ENCODE peak calls at places on chromosomes 1 and 21, in nine cellular contexts. C, L, I, J, S, G, Q, D and X are unnamed samples. For H3K4me1, the result is how much of the 10 kb centered on the place peaks cover.

GRCh38 chr1:87805661-87806376 is 477.1 kb downstream of the LMO4 start:
- DNase-seq in C (peak), L (no peak), I (no peak), J (no peak), S (peak), G (no peak), Q (no peak), D (no peak), X (no peak)

GRCh38 chr1:172540635-172541034 is 7.7 kb downstream of the SUCO start:
- DNase-seq in C (no peak), L (no peak), I (no peak), J (no peak), S (no peak), G (no peak), Q (no peak), D (no peak), X (no peak)

GRCh38 chr1:218466341-218467010 is 121.3 kb downstream of the TGFB2 start:
- DNase-seq in C (no peak), L (no peak), I (no peak), J (no peak), S (no peak), G (no peak), Q (no peak), D (no peak), X (no peak)

GRCh38 chr21:15682182-15682895 is 47.4 kb upstream of the USP25 start:
- DNase-seq in C (peak), L (no peak), I (no peak), J (no peak), S (no peak), G (no peak), Q (peak), D (no peak), X (no peak)

GRCh38 chr1:152036316-152037216 is at the start of gene S100A11:
- DNase-seq in C (peak), L (peak), I (peak), J (peak), S (peak), G (peak), Q (peak), D (peak), X (peak)

GRCh38 chr1:43786975-43787374 is 79.6 kb downstream of the ST3GAL3 start:
- DNase-seq in C (no peak), L (no peak), I (peak), J (no peak), S (peak), G (peak), Q (no peak), D (no peak), X (no peak)

GRCh38 chr1:201589186-201589585 is 50.3 kb downstream of the NAV1 start:
- DNase-seq in C (no peak), L (no peak), I (no peak), J (no peak), S (no peak), G (no peak), Q (no peak), D (no peak), X (no peak)

GRCh38 chr1:237884237-237884636 is 6.5 kb downstream of the ZP4 start:
- DNase-seq in C (no peak), L (no peak), I (no peak), J (no peak), S (no peak), G (no peak), Q (no peak), D (no peak), X (no peak)

GRCh38 chr21:41425954-41426655 is at the start of gene MX1:
- DNase-seq in C (peak), L (peak), I (peak), J (peak), S (peak), G (peak), Q (peak), D (peak), X (no peak)

GRCh38 chr1:112533029-112533428 is 24.3 kb downstream of the WNT2B start:
- DNase-seq in C (no peak), L (no peak), I (no peak), J (no peak), S (no peak), G (no peak), Q (no peak), D (no peak), X (no peak)

GRCh38 chr1:211485480-211485857 is 6.5 kb downstream of the RD3 start:
- DNase-seq in C (no peak), L (no peak), I (no peak), J (no peak), S (no peak), G (no peak), Q (no peak), D (no peak), X (no peak)

GRCh38 chr21:33682992-33683627 is 40.8 kb downstream of the ITSN1 start:
- DNase-seq in C (peak), L (no peak), I (no peak), J (no peak), S (peak), G (no peak), Q (no peak), D (no peak), X (no peak)

GRCh38 chr1:218557731-218558130 is 212.6 kb downstream of the TGFB2 start:
- DNase-seq in C (peak), L (no peak), I (no peak), J (peak), S (no peak), G (no peak), Q (no peak), D (no peak), X (no peak)

GRCh38 chr1:154157520-154158306 is 2.8 kb upstream of the NUP210L start:
- DNase-seq in C (peak), L (no peak), I (no peak), J (no peak), S (peak), G (no peak), Q (peak), D (no peak), X (no peak)

GRCh38 chr21:27024316-27024715 is 57.4 kb upstream of the ADAMTS5 start:
- DNase-seq in C (no peak), L (no peak), I (no peak), J (no peak), S (no peak), G (no peak), Q (no peak), D (no peak), X (no peak)

GRCh38 chr21:39020751-39021474 is 162.3 kb downstream of the PSMG1 start:
- DNase-seq in C (peak), L (peak), I (peak), J (peak), S (peak), G (no peak), Q (no peak), D (no peak), X (no peak)

GRCh38 chr1:166200743-166201142 is 33.9 kb upstream of the FAM78B start:
- DNase-seq in C (no peak), L (no peak), I (no peak), J (no peak), S (no peak), G (no peak), Q (no peak), D (no peak), X (no peak)

GRCh38 chr1:36161656-36162531 is 5.9 kb downstream of the MAP7D1 start:
- DNase-seq in C (no peak), L (peak), I (peak), J (no peak), S (no peak), G (peak), Q (peak), D (no peak), X (no peak)

DNA sequence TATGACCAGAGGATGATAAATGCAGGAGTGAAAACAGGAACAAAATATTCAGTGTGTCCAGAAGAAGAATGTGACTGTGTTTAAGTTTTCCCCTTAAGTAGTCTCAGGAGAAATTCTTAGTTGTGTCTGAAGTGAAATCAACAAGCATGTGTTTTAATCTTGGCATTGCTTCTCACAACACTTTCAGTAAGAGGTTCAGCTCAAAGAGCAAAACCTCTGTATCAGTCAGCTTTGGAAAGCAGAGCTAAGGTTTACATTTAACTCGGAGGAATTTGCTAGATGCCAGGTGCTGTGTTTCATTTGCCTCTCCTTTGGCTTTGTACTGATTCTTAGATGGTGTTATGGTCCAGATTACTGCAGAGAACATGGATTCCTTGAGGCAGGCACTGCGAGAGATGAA is 28.6 kb downstream of the CC2D1B start:
- DNase-seq in C (no peak), L (no peak), I (no peak), J (no peak), S (no peak), G (no peak), Q (no peak), D (no peak), X (no peak)
- H3K4me1 ChIP-seq in C (under half), L (under half), I (under half), J (under half), S (under half), G (under half), Q (under half), D (under half), X (under half)

GRCh38 chr21:43916691-43917514 is 51.9 kb downstream of the AGPAT3 start:
- DNase-seq in C (no peak), L (peak), I (no peak), J (peak), S (no peak), G (no peak), Q (peak), D (no peak), X (no peak)

GRCh38 chr21:43918385-43918947 is 53.4 kb downstream of the AGPAT3 start:
- DNase-seq in C (no peak), L (peak), I (no peak), J (peak), S (no peak), G (peak), Q (no peak), D (no peak), X (no peak)

GRCh38 chr21:43919283-43919682 is 54.3 kb downstream of the AGPAT3 start:
- DNase-seq in C (no peak), L (no peak), I (no peak), J (no peak), S (no peak), G (no peak), Q (no peak), D (no peak), X (no peak)

GRCh38 chr21:43916076-43916475 is 51.1 kb downstream of the AGPAT3 start:
- DNase-seq in C (no peak), L (no peak), I (no peak), J (peak), S (no peak), G (no peak), Q (no peak), D (no peak), X (no peak)

GRCh38 chr21:43917515-43918384 is 52.7 kb downstream of the AGPAT3 start:
- DNase-seq in C (no peak), L (peak), I (peak), J (peak), S (no peak), G (no peak), Q (peak), D (no peak), X (no peak)
- H3K4me3 ChIP-seq in C (no peak), L (peak), I (no peak), J (no peak), S (no peak), G (peak), Q (peak), D (no peak), X (peak)

GRCh38 chr1:25023826-25024225 is 93.8 kb upstream of the RUNX3 start:
- DNase-seq in C (no peak), L (no peak), I (no peak), J (no peak), S (no peak), G (no peak), Q (no peak), D (no peak), X (no peak)

GRCh38 chr1:25021586-25022215 is 91.6 kb upstream of the RUNX3 start:
- DNase-seq in C (no peak), L (no peak), I (no peak), J (no peak), S (no peak), G (no peak), Q (no peak), D (no peak), X (no peak)

GRCh38 chr1:25020851-25021585 is 90.9 kb upstream of the RUNX3 start:
- DNase-seq in C (no peak), L (no peak), I (no peak), J (no peak), S (no peak), G (no peak), Q (no peak), D (no peak), X (no peak)

GRCh38 chr1:25023190-25023578 is 93.1 kb upstream of the RUNX3 start:
- DNase-seq in C (no peak), L (no peak), I (no peak), J (no peak), S (no peak), G (no peak), Q (no peak), D (no peak), X (no peak)

DNA sequence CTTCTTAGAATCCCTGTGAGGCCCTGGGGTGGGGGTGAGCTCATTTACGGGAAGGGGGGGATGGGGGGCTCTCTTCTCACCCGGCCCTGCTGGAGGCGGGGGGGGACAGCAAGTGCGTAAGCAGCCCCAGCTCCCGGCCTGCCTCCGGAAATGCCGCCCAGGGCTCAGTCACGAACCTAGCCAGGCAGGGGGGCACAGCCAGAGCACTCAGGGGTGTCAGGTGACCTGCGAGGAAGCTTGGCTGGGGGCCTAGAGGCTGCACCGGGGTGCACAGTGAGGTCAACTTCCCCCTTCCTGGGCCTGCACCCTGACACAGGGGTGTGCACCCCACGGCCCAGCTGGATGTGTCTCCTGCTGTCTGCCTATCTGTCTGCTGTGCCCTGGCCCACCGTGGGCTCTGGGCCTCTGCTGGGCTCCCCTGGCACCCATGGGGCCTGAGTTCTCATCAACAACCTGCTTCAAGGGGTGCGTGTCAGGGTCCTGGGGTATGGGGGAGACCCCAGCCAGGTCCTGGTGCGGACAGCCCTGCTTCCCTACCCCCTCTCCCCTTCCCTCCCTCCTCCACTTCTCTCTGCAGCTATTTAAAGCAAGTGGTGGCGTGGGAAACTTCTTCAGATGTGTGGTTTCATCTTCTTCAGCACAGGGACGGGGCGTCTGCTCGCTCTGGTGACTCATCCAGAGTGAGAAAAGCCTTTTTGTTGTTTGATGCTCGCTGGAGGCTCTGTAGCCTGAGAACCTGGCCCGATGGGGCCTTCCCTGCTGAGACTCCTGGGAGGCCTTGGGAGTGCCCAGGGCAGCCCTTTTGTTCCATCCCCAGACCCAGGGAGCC is 92.5 kb upstream of the RUNX3 start:
- DNase-seq in C (peak), L (peak), I (peak), J (no peak), S (no peak), G (peak), Q (peak), D (peak), X (peak)
- H3K4me1 ChIP-seq in C (under half), L (under half), I (under half), J (under half), S (under half), G (under half), Q (under half), D (under half), X (under half)

GRCh38 chr1:15760520-15761211 is 2.1 kb downstream of the FBLIM1 start:
- DNase-seq in C (no peak), L (no peak), I (peak), J (peak), S (no peak), G (no peak), Q (no peak), D (no peak), X (no peak)
- H3K4me3 ChIP-seq in C (peak), L (peak), I (no peak), J (peak), S (no peak), G (peak), Q (no peak), D (peak), X (peak)

DNA sequence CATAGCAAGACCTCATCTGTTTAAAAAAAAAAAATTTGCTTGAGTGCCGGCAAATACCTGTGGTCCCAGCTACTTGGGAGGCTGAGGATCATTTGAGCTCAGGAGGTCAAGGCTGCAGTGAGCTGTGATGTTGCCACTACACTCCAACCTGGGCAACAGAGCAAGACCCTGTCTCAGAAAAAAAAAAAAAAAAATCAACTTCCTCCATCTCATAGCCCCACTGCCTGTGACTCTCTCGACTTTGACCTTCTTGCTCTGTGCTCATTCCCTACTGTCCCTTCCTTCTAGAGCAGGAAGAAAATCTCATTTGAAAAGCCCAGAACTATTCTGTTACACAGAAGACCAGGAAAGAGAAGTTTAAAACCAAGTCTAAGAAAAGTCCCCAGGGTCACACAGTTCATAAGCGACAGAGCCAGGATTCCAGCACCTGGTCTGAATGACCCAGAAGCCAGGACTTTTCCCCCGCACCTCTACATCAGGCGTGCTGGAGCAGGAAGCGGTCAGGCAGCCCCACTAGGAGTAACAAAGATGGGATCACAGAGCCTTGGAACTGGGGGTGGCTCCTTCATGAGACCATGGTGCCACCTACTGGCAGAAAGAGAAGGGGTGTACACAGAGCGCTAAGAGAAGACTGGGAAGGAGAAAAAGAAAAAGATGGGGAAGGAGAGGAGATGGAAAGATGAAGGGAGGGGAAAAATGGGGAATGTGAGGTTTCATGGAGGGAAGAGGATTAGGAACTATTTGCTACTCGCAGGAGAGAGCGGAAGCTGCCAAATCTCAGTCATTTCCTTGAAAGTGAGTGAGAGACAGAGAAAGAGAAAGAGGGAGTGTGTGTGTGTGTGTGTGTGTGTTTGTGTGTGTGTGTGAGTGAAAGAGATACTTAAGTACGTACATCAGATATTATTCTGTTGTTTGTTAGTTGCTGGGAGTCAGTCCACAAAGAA is 3.1 kb upstream of the P3R3URF start:
- DNase-seq in C (peak), L (peak), I (peak), J (peak), S (peak), G (peak), Q (peak), D (peak), X (no peak)
- H3K4me1 ChIP-seq in C (half or more), L (under half), I (under half), J (under half), S (under half), G (under half), Q (under half), D (under half), X (under half)

DNA sequence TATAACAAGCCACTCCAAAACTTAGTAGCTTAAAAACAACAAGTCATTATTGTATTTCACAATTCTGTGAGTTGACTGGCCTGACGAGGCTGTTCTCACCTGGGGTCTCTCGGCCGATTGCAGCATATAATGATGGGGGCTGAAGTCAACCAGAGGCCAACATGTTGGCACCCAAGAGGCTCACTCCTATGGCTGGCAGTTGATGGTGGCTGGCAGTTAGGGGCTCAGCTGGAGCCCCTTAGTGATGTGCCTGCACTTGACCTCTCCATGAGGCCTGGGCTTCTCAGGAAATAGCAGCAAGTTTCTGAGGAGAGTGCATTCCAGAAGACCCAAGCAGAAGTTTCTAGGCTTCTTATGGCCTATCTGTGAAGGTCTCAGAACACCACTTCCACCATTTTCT is 459.4 kb downstream of the NPHP4 start:
- DNase-seq in C (no peak), L (no peak), I (no peak), J (no peak), S (no peak), G (no peak), Q (no peak), D (no peak), X (no peak)
- H3K4me3 ChIP-seq in C (no peak), L (no peak), I (no peak), J (no peak), S (no peak), G (no peak), Q (no peak), D (no peak), X (no peak)

DNA sequence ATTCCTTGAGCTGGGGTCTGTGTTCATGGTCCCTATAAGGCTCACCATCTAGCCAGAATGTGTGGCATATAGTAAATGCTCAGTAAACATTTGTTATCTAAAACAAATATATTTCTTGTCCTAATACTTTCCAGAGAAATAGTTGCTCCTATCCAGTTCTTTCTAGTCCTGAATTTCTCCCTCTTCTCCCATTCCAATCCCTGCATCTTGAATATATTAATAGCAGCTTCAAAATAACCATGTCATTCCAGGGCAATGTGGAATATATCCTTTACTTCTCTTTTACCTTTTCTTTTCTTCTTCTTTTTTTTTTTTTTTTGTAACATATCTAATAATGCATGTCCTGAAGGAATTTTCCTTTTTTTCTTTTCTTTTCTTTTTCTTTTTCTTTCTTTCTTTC is 10.4 kb downstream of the DNAJB4 start:
- DNase-seq in C (no peak), L (no peak), I (no peak), J (no peak), S (no peak), G (no peak), Q (no peak), D (no peak), X (no peak)
- H3K4me1 ChIP-seq in C (under half), L (under half), I (under half), J (under half), S (under half), G (under half), Q (under half), D (under half), X (under half)